ENCODE peak calls at places on chromosome X, in five cellular contexts. One of them, this sample, is unnamed. For H3K4me1, the result is how much of the 10 kb centered on the place peaks cover.

GRCh38 chrX:11209798-11210197 is 83.4 kb upstream of the AMELX start:
- DNase-seq in upper lobe of left lung: no peak
- DNase-seq in ovary: no peak
- DNase-seq in body of pancreas: no peak
- DNase-seq in suprapubic skin: no peak
- DNase-seq in this sample: no peak

GRCh38 chrX:108736509-108737479 is at the start of gene IRS4:
- DNase-seq in ovary: peak
- DNase-seq in body of pancreas: peak
- DNase-seq in upper lobe of left lung: no peak
- DNase-seq in suprapubic skin: no peak
- DNase-seq in this sample: no peak

GRCh38 chrX:1165535-1166196 is 46.8 kb downstream of the CRLF2 start:
- DNase-seq in upper lobe of left lung: no peak
- DNase-seq in ovary: no peak
- DNase-seq in suprapubic skin: no peak
- DNase-seq in body of pancreas: no peak
- DNase-seq in this sample: no peak

GRCh38 chrX:44183329-44183728 is 160.1 kb downstream of the EFHC2 start:
- DNase-seq in ovary: no peak
- DNase-seq in body of pancreas: no peak
- DNase-seq in upper lobe of left lung: no peak
- DNase-seq in suprapubic skin: no peak
- DNase-seq in this sample: no peak

GRCh38 chrX:148024425-148025148 is 43.5 kb downstream of the FMR1NB start:
- DNase-seq in upper lobe of left lung: no peak
- DNase-seq in ovary: no peak
- DNase-seq in body of pancreas: no peak
- DNase-seq in suprapubic skin: no peak
- DNase-seq in this sample: no peak

GRCh38 chrX:69987691-69988090 is 62.0 kb downstream of the AWAT2 start:
- DNase-seq in upper lobe of left lung: no peak
- DNase-seq in suprapubic skin: no peak
- DNase-seq in body of pancreas: no peak
- DNase-seq in ovary: no peak
- DNase-seq in this sample: no peak

GRCh38 chrX:9988762-9989161 is 21.6 kb downstream of the CLDN34 start:
- DNase-seq in suprapubic skin: no peak
- DNase-seq in upper lobe of left lung: no peak
- DNase-seq in body of pancreas: no peak
- DNase-seq in ovary: no peak
- DNase-seq in this sample: no peak

GRCh38 chrX:49919617-49920016 is 2.8 kb upstream of the CLCN5 start:
- DNase-seq in upper lobe of left lung: peak
- DNase-seq in body of pancreas: peak
- DNase-seq in ovary: peak
- DNase-seq in suprapubic skin: peak
- DNase-seq in this sample: peak

GRCh38 chrX:38678217-38678616 is 116.9 kb downstream of the TSPAN7 start:
- DNase-seq in upper lobe of left lung: no peak
- DNase-seq in suprapubic skin: no peak
- DNase-seq in ovary: no peak
- DNase-seq in body of pancreas: no peak
- DNase-seq in this sample: no peak

GRCh38 chrX:149641432-149641831 is 9.8 kb upstream of the TMEM185A start:
- DNase-seq in ovary: no peak
- DNase-seq in suprapubic skin: no peak
- DNase-seq in body of pancreas: no peak
- DNase-seq in upper lobe of left lung: no peak
- DNase-seq in this sample: no peak

GRCh38 chrX:136039485-136039884 is 54.2 kb downstream of the SLC9A6 start:
- DNase-seq in suprapubic skin: no peak
- DNase-seq in ovary: no peak
- DNase-seq in upper lobe of left lung: no peak
- DNase-seq in body of pancreas: no peak
- DNase-seq in this sample: no peak

GRCh38 chrX:130024127-130024526 is 41.7 kb downstream of the BCORL1 start:
- DNase-seq in suprapubic skin: peak
- DNase-seq in ovary: peak
- DNase-seq in body of pancreas: peak
- DNase-seq in upper lobe of left lung: peak
- DNase-seq in this sample: peak

GRCh38 chrX:148878371-148878770 is 378.0 kb downstream of the AFF2 start:
- DNase-seq in upper lobe of left lung: no peak
- DNase-seq in ovary: no peak
- DNase-seq in suprapubic skin: no peak
- DNase-seq in body of pancreas: no peak
- DNase-seq in this sample: no peak

GRCh38 chrX:46407753-46408130 is 137.5 kb downstream of the ZNF674 start:
- DNase-seq in ovary: peak
- DNase-seq in upper lobe of left lung: no peak
- DNase-seq in body of pancreas: no peak
- DNase-seq in suprapubic skin: no peak
- DNase-seq in this sample: no peak

GRCh38 chrX:19795289-19795688 is 92.1 kb downstream of the SH3KBP1 start:
- DNase-seq in body of pancreas: no peak
- DNase-seq in ovary: no peak
- DNase-seq in suprapubic skin: no peak
- DNase-seq in upper lobe of left lung: no peak
- DNase-seq in this sample: no peak
- H3K4me1 ChIP-seq in body of pancreas: under half
- H3K4me1 ChIP-seq in ovary: under half
- H3K4me1 ChIP-seq in suprapubic skin: under half
- H3K4me1 ChIP-seq in upper lobe of left lung: under half
- H3K4me1 ChIP-seq in this sample: under half

GRCh38 chrX:74535211-74535621 is 79.2 kb downstream of the RLIM start:
- DNase-seq in ovary: peak
- DNase-seq in upper lobe of left lung: peak
- DNase-seq in body of pancreas: no peak
- DNase-seq in suprapubic skin: no peak
- DNase-seq in this sample: no peak
- H3K4me3 ChIP-seq in ovary: peak
- H3K4me3 ChIP-seq in upper lobe of left lung: peak
- H3K4me3 ChIP-seq in body of pancreas: no peak
- H3K4me3 ChIP-seq in suprapubic skin: peak
- H3K4me3 ChIP-seq in this sample: peak

DNA sequence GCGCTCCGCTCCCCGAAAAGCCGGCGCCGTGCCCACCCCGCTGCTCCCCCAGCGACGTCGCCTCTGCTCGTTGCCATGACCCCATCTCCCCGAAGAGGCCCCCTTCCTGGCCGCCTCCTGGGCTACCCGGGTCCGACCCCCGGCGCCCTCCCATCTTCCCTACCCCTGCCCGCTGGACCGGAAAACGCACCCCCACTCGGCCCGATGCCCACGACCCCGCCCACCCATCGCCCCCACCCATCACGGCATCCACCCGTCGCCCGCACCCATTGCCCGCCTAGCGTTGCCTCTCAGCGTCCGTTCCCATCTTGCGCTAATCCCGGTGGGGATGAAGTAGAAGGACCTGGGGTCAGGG is 421 bp downstream of the GDI1 start:
- DNase-seq in ovary: peak
- DNase-seq in suprapubic skin: peak
- DNase-seq in body of pancreas: no peak
- DNase-seq in upper lobe of left lung: no peak
- DNase-seq in this sample: no peak
- TF ChIP-seq POLR2A in ovary: no peak
- TF ChIP-seq POLR2A in suprapubic skin: no peak
- TF ChIP-seq POLR2A in body of pancreas: no peak
- TF ChIP-seq POLR2A in upper lobe of left lung: no peak
- TF ChIP-seq POLR2A in this sample: no peak

GRCh38 chrX:119686087-119686639 is 6.8 kb downstream of the SEPTIN6 start:
- DNase-seq in upper lobe of left lung: no peak
- DNase-seq in suprapubic skin: no peak
- DNase-seq in body of pancreas: no peak
- DNase-seq in ovary: no peak
- DNase-seq in this sample: no peak
- H3K4me1 ChIP-seq in upper lobe of left lung: under half
- H3K4me1 ChIP-seq in suprapubic skin: under half
- H3K4me1 ChIP-seq in body of pancreas: under half
- H3K4me1 ChIP-seq in ovary: under half
- H3K4me1 ChIP-seq in this sample: under half

DNA sequence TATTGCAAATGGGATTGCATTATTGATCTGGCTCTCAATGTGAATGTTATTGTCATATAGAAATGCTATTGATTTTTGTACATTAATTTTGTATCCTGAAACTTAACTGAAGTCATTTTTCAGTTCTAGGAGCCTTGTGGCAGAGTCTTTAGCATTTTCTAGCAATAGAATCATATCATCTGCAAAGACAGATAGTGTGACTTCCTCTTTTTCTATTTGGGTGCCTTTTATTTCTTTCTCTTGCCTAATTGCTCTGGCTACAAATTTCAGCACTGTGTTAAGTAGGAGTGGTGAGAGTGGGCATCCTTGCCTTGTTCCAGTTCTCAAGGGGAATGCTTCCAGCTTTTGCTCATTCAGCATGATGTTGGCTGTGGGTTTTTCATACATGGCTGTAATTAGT is 102.6 kb downstream of the SH3BGRL start:
- DNase-seq in upper lobe of left lung: no peak
- DNase-seq in ovary: no peak
- DNase-seq in suprapubic skin: no peak
- DNase-seq in body of pancreas: no peak
- DNase-seq in this sample: no peak
- H3K4me3 ChIP-seq in upper lobe of left lung: no peak
- H3K4me3 ChIP-seq in ovary: no peak
- H3K4me3 ChIP-seq in suprapubic skin: no peak
- H3K4me3 ChIP-seq in body of pancreas: no peak
- H3K4me3 ChIP-seq in this sample: no peak

GRCh38 chrX:23103546-23103945 is 103.8 kb downstream of the DDX53 start:
- DNase-seq in upper lobe of left lung: no peak
- DNase-seq in ovary: no peak
- DNase-seq in body of pancreas: no peak
- DNase-seq in suprapubic skin: no peak
- DNase-seq in this sample: no peak

GRCh38 chrX:23100826-23101225 is 101.1 kb downstream of the DDX53 start:
- DNase-seq in suprapubic skin: no peak
- DNase-seq in ovary: no peak
- DNase-seq in body of pancreas: no peak
- DNase-seq in upper lobe of left lung: no peak
- DNase-seq in this sample: no peak
- TF ChIP-seq POLR2A in suprapubic skin: no peak
- TF ChIP-seq POLR2A in ovary: no peak
- TF ChIP-seq POLR2A in body of pancreas: no peak
- TF ChIP-seq POLR2A in upper lobe of left lung: no peak
- TF ChIP-seq POLR2A in this sample: no peak

GRCh38 chrX:133676344-133677122 is 261.2 kb upstream of the GPC4 start:
- DNase-seq in body of pancreas: peak
- DNase-seq in upper lobe of left lung: peak
- DNase-seq in suprapubic skin: no peak
- DNase-seq in ovary: no peak
- DNase-seq in this sample: no peak

GRCh38 chrX:133677123-133678063 is 262.1 kb upstream of the GPC4 start:
- DNase-seq in ovary: no peak
- DNase-seq in body of pancreas: no peak
- DNase-seq in upper lobe of left lung: no peak
- DNase-seq in suprapubic skin: no peak
- DNase-seq in this sample: no peak

GRCh38 chrX:133685806-133686205 is 270.5 kb upstream of the GPC4 start:
- DNase-seq in upper lobe of left lung: no peak
- DNase-seq in suprapubic skin: no peak
- DNase-seq in ovary: no peak
- DNase-seq in body of pancreas: no peak
- DNase-seq in this sample: no peak

GRCh38 chrX:133681416-133681815 is 266.1 kb upstream of the GPC4 start:
- DNase-seq in suprapubic skin: no peak
- DNase-seq in body of pancreas: no peak
- DNase-seq in upper lobe of left lung: no peak
- DNase-seq in ovary: no peak
- DNase-seq in this sample: no peak

DNA sequence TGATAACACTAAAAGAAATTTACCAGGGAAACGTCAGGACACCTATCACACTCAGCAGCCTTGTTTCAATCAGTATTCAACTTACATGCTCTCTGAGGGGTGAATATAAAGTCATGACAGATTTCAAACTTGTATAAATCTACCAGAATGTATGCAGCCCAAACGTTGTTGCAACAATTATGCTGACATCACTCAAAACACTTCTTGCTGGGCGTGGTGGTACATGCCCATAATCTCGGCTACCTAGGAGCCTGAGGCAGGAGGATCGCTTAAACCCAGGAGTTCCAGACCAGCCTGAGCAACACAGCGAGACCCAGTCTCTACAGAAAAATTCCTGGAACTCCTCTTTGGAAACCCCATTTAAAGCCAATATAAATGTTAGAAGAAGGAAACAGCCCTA is 266.6 kb upstream of the GPC4 start:
- DNase-seq in body of pancreas: no peak
- DNase-seq in upper lobe of left lung: no peak
- DNase-seq in ovary: no peak
- DNase-seq in suprapubic skin: no peak
- DNase-seq in this sample: no peak
- H3K4me1 ChIP-seq in body of pancreas: under half
- H3K4me1 ChIP-seq in upper lobe of left lung: under half
- H3K4me1 ChIP-seq in ovary: under half
- H3K4me1 ChIP-seq in suprapubic skin: under half
- H3K4me1 ChIP-seq in this sample: under half

DNA sequence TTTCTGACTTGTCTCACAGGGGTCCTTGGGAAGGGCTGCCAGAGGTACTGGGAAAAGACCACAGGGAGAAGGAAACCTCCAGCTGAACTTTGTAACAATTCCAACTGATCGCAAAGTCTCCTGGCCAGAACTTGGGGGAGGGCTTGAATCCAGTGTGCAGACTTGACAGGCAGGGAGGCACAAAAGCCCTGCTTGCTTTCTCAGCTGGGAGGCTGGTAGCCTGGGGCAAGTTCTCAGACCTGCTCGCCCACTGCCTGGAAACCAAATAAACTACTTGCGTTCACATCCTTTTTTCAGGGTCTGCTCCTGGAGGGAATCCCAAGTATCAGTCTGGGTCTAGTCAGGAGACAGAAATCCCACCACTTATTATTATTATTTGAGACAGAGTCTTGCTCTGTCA is 48.0 kb upstream of the CASK start:
- DNase-seq in suprapubic skin: no peak
- DNase-seq in upper lobe of left lung: no peak
- DNase-seq in body of pancreas: no peak
- DNase-seq in ovary: no peak
- DNase-seq in this sample: no peak
- H3K4me3 ChIP-seq in suprapubic skin: no peak
- H3K4me3 ChIP-seq in upper lobe of left lung: no peak
- H3K4me3 ChIP-seq in body of pancreas: no peak
- H3K4me3 ChIP-seq in ovary: no peak
- H3K4me3 ChIP-seq in this sample: no peak

DNA sequence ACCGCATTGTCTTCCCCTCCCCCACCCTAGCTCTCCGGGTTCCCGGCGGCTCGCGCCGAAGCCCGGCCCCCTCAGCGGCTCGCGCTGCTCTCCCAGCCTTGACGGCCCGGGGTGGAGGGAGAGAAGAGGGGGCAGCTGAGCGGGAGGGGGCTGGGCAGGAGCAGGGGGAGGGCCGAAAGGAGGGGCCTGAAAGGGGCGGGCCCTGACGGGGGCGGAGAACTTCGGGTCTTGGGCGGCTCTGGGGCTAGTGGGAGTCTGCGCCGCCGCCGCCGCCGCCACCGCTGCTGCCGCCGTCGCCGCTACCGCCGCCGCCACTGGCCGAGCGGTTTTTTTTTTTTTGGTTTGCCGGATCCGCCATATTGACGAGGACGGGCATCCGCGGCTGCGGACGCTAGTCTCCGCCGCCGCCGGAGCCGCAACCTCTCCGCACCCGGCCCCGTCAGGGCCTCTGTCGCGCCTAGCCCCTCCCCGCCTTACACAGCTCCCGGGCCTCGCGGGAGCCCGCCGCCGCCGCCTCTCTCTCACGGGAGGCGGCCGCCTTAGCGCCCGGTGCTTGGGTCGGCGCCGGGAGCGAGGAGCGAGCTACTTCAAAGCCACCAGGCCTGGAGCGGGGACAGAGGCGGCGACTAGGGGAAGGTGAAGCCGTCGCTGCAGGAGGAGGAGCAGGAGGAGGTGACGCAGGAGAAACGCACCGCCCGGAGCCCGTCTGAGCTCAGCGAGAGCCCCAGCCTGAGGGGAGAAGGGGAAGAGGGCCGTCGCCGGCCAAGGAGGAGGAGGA is at the start of gene USP9X:
- DNase-seq in body of pancreas: peak
- DNase-seq in ovary: peak
- DNase-seq in suprapubic skin: peak
- DNase-seq in upper lobe of left lung: peak
- DNase-seq in this sample: peak
- TF ChIP-seq POLR2A in body of pancreas: peak
- TF ChIP-seq POLR2A in ovary: peak
- TF ChIP-seq POLR2A in suprapubic skin: no peak
- TF ChIP-seq POLR2A in upper lobe of left lung: no peak
- TF ChIP-seq POLR2A in this sample: peak

This sample was measured in gastrocnemius medialis.